ENCODE peak calls at places on chromosomes 3 and 15, in five cellular contexts. S is stimulated activated CD4-positive, alpha-beta T cell treated with anti-CD3 and anti-CD28 coated beads, TNF-alpha, amount 100 ng/mL, for 1 hour; T is left kidney; K is NCI-H460; N is NCI-H187. O is an unnamed sample.

GRCh38 chr3:122000936-122001605 is 21.0 kb downstream of the ILDR1 start:
- DNase-seq in K (no peak), N (no peak), T (no peak), S (no peak), O (no peak)

GRCh38 chr3:54831091-54831490 is 96.8 kb downstream of the LRTM1 start:
- DNase-seq in K (no peak), S (no peak), T (no peak), N (no peak), O (no peak)

GRCh38 chr3:159607856-159608255 is 380.8 kb upstream of the IL12A start:
- DNase-seq in N (no peak), S (no peak), K (no peak), T (peak; percentile 29), O (no peak)

GRCh38 chr15:64930778-64931240 is 19.1 kb downstream of the ANKDD1A start:
- DNase-seq in N (no peak), K (no peak), T (no peak), S (no peak), O (peak; percentile 65)

GRCh38 chr3:50559702-50560101 is 7.8 kb downstream of the C3orf18 start:
- DNase-seq in N (no peak), S (no peak), T (no peak), K (no peak), O (no peak)

GRCh38 chr3:56323986-56324420 is 144.3 kb downstream of the ERC2 start:
- DNase-seq in N (no peak), K (no peak), T (no peak), S (no peak), O (peak; percentile 89)

GRCh38 chr15:62244762-62245161 is 79.7 kb upstream of the C2CD4B start:
- DNase-seq in N (no peak), K (no peak), S (no peak), T (no peak), O (no peak)

GRCh38 chr3:184715943-184716651 is 4.2 kb upstream of the MAGEF1 start:
- DNase-seq in T (no peak), S (no peak), N (no peak), K (no peak), O (no peak)

GRCh38 chr3:126683506-126683905 is 20.5 kb upstream of the CHCHD6 start:
- DNase-seq in S (no peak), K (no peak), T (no peak), N (peak; percentile 19), O (no peak)

O was measured in cardiac muscle cell.